ENCODE peak calls at places on chromosomes 7 and 10, in ten cellular contexts. A, G, U, L, Y, E, Q, P, W and F are unnamed samples. For H3K4me1, the result is how much of the 10 kb centered on the place peaks cover.

GRCh38 chr7:148697950-148698396 is 730 bp upstream of the CUL1 start:
- DNase-seq in A (peak), G (no peak), U (no peak), L (no peak), Y (no peak), E (peak), Q (no peak), P (no peak), W (no peak), F (no peak)

GRCh38 chr7:30543815-30544525 is 39.3 kb upstream of the GGCT start:
- DNase-seq in A (no peak), G (no peak), U (no peak), L (no peak), Y (no peak), E (no peak), Q (no peak), P (no peak), W (no peak), F (no peak)

GRCh38 chr10:86363184-86363832 is 3.3 kb downstream of the GRID1 start:
- DNase-seq in A (no peak), G (peak), U (peak), L (peak), Y (peak), E (peak), Q (no peak), P (no peak), W (no peak), F (peak)

GRCh38 chr10:29798876-29799690 is 164.3 kb upstream of the SVIL start:
- DNase-seq in A (no peak), G (no peak), U (no peak), L (no peak), Y (no peak), E (no peak), Q (no peak), P (no peak), W (no peak), F (no peak)

GRCh38 chr10:68330852-68331454 is 911 bp upstream of the HNRNPH3 start:
- DNase-seq in A (peak), G (peak), U (no peak), L (no peak), Y (peak), E (peak), Q (no peak), P (peak), W (no peak), F (peak)

GRCh38 chr10:123772645-123773508 is 106.7 kb downstream of the GPR26 start:
- DNase-seq in A (no peak), G (no peak), U (no peak), L (no peak), Y (no peak), E (no peak), Q (peak), P (no peak), W (no peak), F (no peak)

GRCh38 chr7:50426280-50427045 is 23.7 kb downstream of the FIGNL1 start:
- DNase-seq in A (no peak), G (no peak), U (no peak), L (no peak), Y (no peak), E (no peak), Q (no peak), P (no peak), W (no peak), F (no peak)

GRCh38 chr7:12635830-12636229 is 51.6 kb upstream of the ARL4A start:
- DNase-seq in A (no peak), G (no peak), U (no peak), L (no peak), Y (no peak), E (no peak), Q (peak), P (no peak), W (no peak), F (no peak)

DNA sequence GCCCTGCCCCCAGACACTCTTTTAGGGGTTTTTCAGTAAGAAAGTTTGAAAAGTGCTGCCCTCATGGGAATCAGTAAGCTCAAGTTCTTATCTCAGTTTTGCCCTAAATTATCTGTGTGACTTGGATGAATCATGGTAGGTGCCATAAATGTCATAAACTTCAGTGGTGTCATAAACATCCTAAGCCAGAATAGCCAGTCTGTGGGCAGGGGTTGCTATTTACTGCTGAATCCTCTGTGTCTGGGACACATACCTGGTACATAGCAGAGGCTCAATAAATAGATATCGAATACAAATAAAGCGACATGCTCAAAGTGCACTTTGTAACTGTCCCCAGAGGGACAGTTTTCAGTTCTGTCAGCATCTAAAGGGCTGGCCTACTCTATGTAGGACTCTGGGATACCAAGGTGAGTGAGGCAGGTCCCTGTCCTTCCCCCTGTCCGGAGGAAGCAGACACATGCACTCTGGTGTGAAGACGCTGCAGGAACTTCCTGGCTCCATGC is 502.1 kb downstream of the RPS24 start:
- DNase-seq in A (no peak), G (no peak), U (no peak), L (no peak), Y (no peak), E (no peak), Q (no peak), P (no peak), W (no peak), F (no peak)
- H3K4me1 ChIP-seq in A (under half), G (under half), U (under half), L (under half), Y (under half), E (under half), Q (under half), P (under half), W (under half), F (under half)

GRCh38 chr7:111561659-111561908 is 708 bp downstream of the IMMP2L start:
- DNase-seq in A (no peak), G (no peak), U (no peak), L (no peak), Y (peak), E (no peak), Q (no peak), P (no peak), W (no peak), F (peak)

GRCh38 chr7:111560773-111561658 is 1.3 kb downstream of the IMMP2L start:
- DNase-seq in A (peak), G (no peak), U (no peak), L (no peak), Y (no peak), E (no peak), Q (no peak), P (no peak), W (no peak), F (peak)

GRCh38 chr7:111564078-111564477 is 1.8 kb upstream of the IMMP2L start:
- DNase-seq in A (no peak), G (no peak), U (no peak), L (no peak), Y (no peak), E (no peak), Q (no peak), P (no peak), W (no peak), F (no peak)

GRCh38 chr7:111559665-111560064 is 2.6 kb downstream of the IMMP2L start:
- DNase-seq in A (no peak), G (no peak), U (no peak), L (no peak), Y (no peak), E (no peak), Q (no peak), P (no peak), W (no peak), F (no peak)

GRCh38 chr7:111561909-111562732 is at the start of gene IMMP2L:
- DNase-seq in A (peak), G (peak), U (peak), L (peak), Y (peak), E (peak), Q (peak), P (peak), W (peak), F (peak)
- TF ChIP-seq CTCF in A (peak), G (peak), U (peak), L (no peak), Y (peak), E (peak), Q (peak), P (peak), W (peak), F (no peak)

GRCh38 chr7:73887762-73888161 is 26.8 kb downstream of the TMEM270 start:
- DNase-seq in A (no peak), G (no peak), U (no peak), L (no peak), Y (no peak), E (no peak), Q (no peak), P (no peak), W (no peak), F (no peak)

GRCh38 chr7:73882060-73882428 is 21.1 kb downstream of the TMEM270 start:
- DNase-seq in A (no peak), G (no peak), U (no peak), L (no peak), Y (no peak), E (no peak), Q (no peak), P (no peak), W (no peak), F (no peak)

GRCh38 chr7:73885433-73885974 is 24.5 kb downstream of the TMEM270 start:
- DNase-seq in A (no peak), G (no peak), U (no peak), L (no peak), Y (no peak), E (no peak), Q (no peak), P (no peak), W (no peak), F (no peak)

GRCh38 chr7:73890541-73891147 is 29.7 kb downstream of the TMEM270 start:
- DNase-seq in A (no peak), G (no peak), U (no peak), L (no peak), Y (no peak), E (no peak), Q (no peak), P (no peak), W (no peak), F (no peak)

GRCh38 chr7:73885975-73886798 is 25.2 kb downstream of the TMEM270 start:
- DNase-seq in A (peak), G (no peak), U (no peak), L (no peak), Y (peak), E (peak), Q (no peak), P (no peak), W (no peak), F (peak)
- TF ChIP-seq POLR2A in A (no peak), G (no peak), U (no peak), L (no peak), Y (no peak), E (no peak), Q (no peak), P (no peak), W (no peak), F (no peak)

GRCh38 chr10:70432101-70432500 is 9.4 kb downstream of the NODAL start:
- DNase-seq in A (no peak), G (no peak), U (no peak), L (no peak), Y (no peak), E (peak), Q (no peak), P (peak), W (no peak), F (no peak)

GRCh38 chr10:70425096-70425495 is 16.4 kb downstream of the NODAL start:
- DNase-seq in A (no peak), G (no peak), U (no peak), L (no peak), Y (no peak), E (no peak), Q (no peak), P (no peak), W (no peak), F (no peak)

GRCh38 chr10:70430489-70431445 is 10.7 kb downstream of the NODAL start:
- DNase-seq in A (peak), G (peak), U (no peak), L (no peak), Y (peak), E (peak), Q (no peak), P (peak), W (no peak), F (peak)

GRCh38 chr10:70424320-70424719 is 17.2 kb downstream of the NODAL start:
- DNase-seq in A (no peak), G (no peak), U (no peak), L (no peak), Y (no peak), E (no peak), Q (no peak), P (no peak), W (no peak), F (no peak)

GRCh38 chr10:70426835-70427234 is 14.6 kb downstream of the NODAL start:
- DNase-seq in A (no peak), G (no peak), U (no peak), L (no peak), Y (no peak), E (no peak), Q (no peak), P (no peak), W (no peak), F (no peak)
- H3K4me1 ChIP-seq in A (under half), G (under half), U (under half), L (under half), Y (under half), E (under half), Q (under half), P (under half), W (under half), F (under half)

DNA sequence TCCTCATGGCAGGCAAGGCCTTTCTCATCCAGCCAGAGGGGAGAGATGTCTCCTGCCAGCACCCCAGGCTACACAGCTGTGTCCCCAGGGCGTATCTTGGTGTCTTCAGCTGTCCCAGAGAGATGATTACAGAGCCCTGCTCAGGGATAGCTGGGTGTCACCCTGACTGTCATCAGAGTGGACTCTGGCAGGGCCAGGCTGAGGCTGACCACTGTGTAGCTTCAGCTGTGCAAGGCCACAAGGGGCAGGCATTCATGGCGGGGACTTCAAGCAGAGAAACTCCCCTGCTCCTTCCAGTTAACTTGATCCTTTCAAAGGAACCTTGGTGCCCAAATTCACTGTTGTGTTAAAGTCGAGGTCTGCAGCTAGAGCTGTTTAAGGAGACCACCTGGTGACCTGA is 124.1 kb downstream of the RGS10 start:
- DNase-seq in A (no peak), G (no peak), U (no peak), L (no peak), Y (no peak), E (no peak), Q (no peak), P (no peak), W (no peak), F (no peak)
- TF ChIP-seq CTCF in A (no peak), G (no peak), U (no peak), L (no peak), Y (no peak), E (no peak), Q (no peak), P (no peak), W (no peak), F (no peak)

GRCh38 chr10:7932301-7933036 is 114.2 kb downstream of the TAF3 start:
- DNase-seq in A (no peak), G (no peak), U (no peak), L (no peak), Y (no peak), E (no peak), Q (no peak), P (no peak), W (no peak), F (no peak)
- TF ChIP-seq POLR2A in A (no peak), G (peak), U (no peak), L (no peak), Y (no peak), E (no peak), Q (no peak), P (no peak), W (no peak), F (no peak)

DNA sequence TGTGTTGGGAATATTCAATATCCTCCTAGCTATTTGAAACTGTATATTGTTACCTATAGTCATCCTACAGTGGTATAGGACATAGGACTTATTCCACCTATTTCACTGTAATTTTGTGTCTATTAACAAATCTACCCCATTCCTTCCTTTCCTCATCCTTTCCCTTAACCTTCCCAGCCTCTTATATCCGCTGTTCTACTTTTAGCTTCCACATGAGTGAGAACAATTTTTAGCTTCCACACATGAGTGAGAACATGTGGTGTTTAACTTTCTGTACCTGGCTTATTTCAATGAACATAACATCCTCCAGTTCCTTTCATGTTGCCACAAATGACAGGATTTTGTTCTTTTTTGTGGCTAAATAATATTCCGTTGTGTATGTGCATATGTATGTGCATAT is 95.9 kb upstream of the FGL2 start:
- DNase-seq in A (no peak), G (no peak), U (no peak), L (no peak), Y (no peak), E (no peak), Q (no peak), P (no peak), W (no peak), F (no peak)
- H3K4me1 ChIP-seq in A (under half), G (under half), U (under half), L (under half), Y (under half), E (under half), Q (under half), P (under half), W (under half), F (under half)

GRCh38 chr10:114458955-114459354 is 54.7 kb upstream of the AFAP1L2 start:
- DNase-seq in A (peak), G (no peak), U (peak), L (no peak), Y (peak), E (no peak), Q (no peak), P (peak), W (peak), F (peak)
- TF ChIP-seq CTCF in A (no peak), G (peak), U (peak), L (peak), Y (no peak), E (no peak), Q (peak), P (peak), W (peak), F (peak)

DNA sequence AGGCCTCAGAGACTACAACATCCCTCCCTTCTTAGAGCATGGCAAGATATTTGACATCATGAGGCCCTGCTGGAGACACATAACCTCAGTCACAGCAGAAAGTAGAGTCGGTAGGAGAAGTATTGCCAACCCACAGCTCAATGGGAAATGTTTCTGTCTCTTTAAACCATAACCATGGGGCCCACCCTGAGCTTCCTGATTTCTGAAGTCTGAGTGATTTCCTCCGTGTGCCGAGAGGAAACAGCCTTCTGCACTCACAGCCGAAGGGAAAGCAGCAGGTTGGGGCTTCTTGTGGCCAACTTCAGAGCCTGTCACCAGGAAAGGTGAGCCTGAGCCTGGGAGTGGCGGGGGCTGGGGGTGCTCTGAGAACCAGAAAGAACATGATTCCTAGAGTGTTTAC is at the start of gene GIMAP1:
- DNase-seq in A (no peak), G (no peak), U (no peak), L (no peak), Y (no peak), E (peak), Q (no peak), P (no peak), W (no peak), F (peak)
- TF ChIP-seq POLR2A in A (no peak), G (peak), U (no peak), L (no peak), Y (no peak), E (no peak), Q (peak), P (no peak), W (no peak), F (no peak)

GRCh38 chr7:44149571-44150465 is 8.7 kb upstream of the MYL7 start:
- DNase-seq in A (peak), G (peak), U (no peak), L (no peak), Y (no peak), E (no peak), Q (no peak), P (peak), W (no peak), F (no peak)

GRCh38 chr7:44150966-44151678 is 10.0 kb upstream of the MYL7 start:
- DNase-seq in A (no peak), G (peak), U (no peak), L (no peak), Y (no peak), E (no peak), Q (no peak), P (peak), W (no peak), F (no peak)

GRCh38 chr7:44150466-44150832 is 9.3 kb upstream of the MYL7 start:
- DNase-seq in A (no peak), G (peak), U (no peak), L (no peak), Y (no peak), E (no peak), Q (peak), P (peak), W (no peak), F (no peak)

GRCh38 chr7:44152971-44153947 is 12.1 kb upstream of the MYL7 start:
- DNase-seq in A (no peak), G (peak), U (no peak), L (no peak), Y (no peak), E (no peak), Q (no peak), P (peak), W (no peak), F (no peak)

DNA sequence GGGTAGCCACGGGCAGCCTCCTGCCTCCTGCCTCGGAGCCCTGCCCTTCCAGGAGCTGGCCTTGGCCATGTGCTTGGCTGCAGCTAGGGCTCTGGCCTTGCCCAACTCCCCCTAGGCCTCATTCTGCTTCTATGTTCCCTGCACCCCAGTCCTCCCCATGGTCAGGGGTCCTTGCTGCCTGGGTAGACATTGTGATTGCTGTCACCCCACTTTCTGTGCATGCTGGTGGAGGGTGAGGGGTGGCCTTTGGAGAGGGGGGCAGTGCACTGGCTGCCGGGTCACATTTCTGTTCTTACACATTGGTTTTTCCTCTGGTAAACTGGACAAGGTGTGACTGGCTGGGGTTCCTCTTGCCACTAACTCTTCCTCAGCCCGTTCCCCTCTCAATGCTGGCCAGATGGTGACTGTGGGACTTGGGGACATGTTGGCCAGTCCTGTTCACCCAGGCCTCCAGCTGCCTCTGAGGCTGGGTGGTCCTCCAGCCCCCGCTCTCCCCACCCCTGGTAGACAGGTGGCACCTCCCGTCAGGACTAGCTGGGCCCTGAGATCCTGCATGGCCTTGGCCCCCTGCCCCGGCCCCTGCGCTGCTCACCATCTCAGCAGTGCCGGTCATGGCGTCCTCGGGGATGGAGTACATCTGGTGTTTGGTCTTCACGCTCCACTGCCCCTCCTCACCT is 10.7 kb upstream of the MYL7 start:
- DNase-seq in A (no peak), G (peak), U (no peak), L (no peak), Y (no peak), E (no peak), Q (no peak), P (peak), W (no peak), F (no peak)
- H3K4me1 ChIP-seq in A (under half), G (under half), U (under half), L (under half), Y (under half), E (under half), Q (under half), P (under half), W (under half), F (under half)